ENCODE peak calls at places on chromosomes 5 and 9, in nine cellular contexts. J is hepatocyte, F is upper lobe of right lung, K is sigmoid colon, X is astrocyte, S is psoas muscle, O is adrenal gland, W is RWPE1, A is fibroblast of lung. L is an unnamed sample.

GRCh38 chr5:67543704-67544103 is 347.1 kb upstream of the CD180 start:
- DNase-seq in F (no peak), X (no peak), S (no peak), K (no peak), J (no peak), W (no peak), A (no peak), O (no peak), L (no peak)

GRCh38 chr9:131960805-131961495 is 118.7 kb downstream of the MED27 start:
- DNase-seq in F (no peak), W (peak), A (peak), K (no peak), O (no peak), X (peak), J (no peak), S (no peak), L (no peak)

GRCh38 chr9:76761448-76761847 is 2.8 kb upstream of the PCA3 start:
- DNase-seq in W (peak), X (no peak), K (no peak), S (no peak), O (no peak), A (no peak), J (no peak), F (no peak), L (no peak)

GRCh38 chr5:45260292-45260691 is 435.9 kb downstream of the HCN1 start:
- DNase-seq in K (no peak), X (no peak), O (no peak), A (no peak), W (no peak), S (no peak), F (no peak), J (no peak), L (no peak)

GRCh38 chr9:98045234-98046160 is 11.0 kb upstream of the NANS start:
- DNase-seq in K (no peak), A (no peak), O (no peak), F (no peak), W (no peak), X (no peak), J (no peak), S (no peak), L (no peak)

GRCh38 chr9:107637421-107638420 is 148.2 kb upstream of the KLF4 start:
- DNase-seq in O (peak), J (peak), A (peak), K (peak), X (peak), F (peak), S (peak), W (peak), L (peak)

GRCh38 chr9:91647371-91647770 is 223.7 kb upstream of the NFIL3 start:
- DNase-seq in S (no peak), F (no peak), W (no peak), J (no peak), O (no peak), X (no peak), A (no peak), K (no peak), L (no peak)

GRCh38 chr5:131974956-131975726 is 29.7 kb upstream of the MEIKIN start:
- DNase-seq in W (no peak), S (no peak), F (peak), A (no peak), K (no peak), O (no peak), J (no peak), X (no peak), L (no peak)

GRCh38 chr5:1568201-1568979 is 44.6 kb upstream of the LPCAT1 start:
- DNase-seq in O (peak), W (peak), K (peak), S (no peak), X (peak), A (peak), J (peak), F (no peak), L (no peak)

GRCh38 chr9:69157751-69158466 is 16.2 kb upstream of the TJP2 start:
- DNase-seq in S (no peak), A (peak), J (no peak), F (no peak), K (no peak), X (peak), W (peak), O (peak), L (no peak)

GRCh38 chr9:121609845-121610637 is 41.4 kb upstream of the DAB2IP start:
- DNase-seq in A (peak), W (peak), X (peak), O (peak), F (no peak), K (peak), S (peak), J (peak), L (peak)

GRCh38 chr5:149988126-149988525 is 12.3 kb downstream of the TIGD6 start:
- DNase-seq in X (no peak), K (no peak), F (no peak), S (no peak), W (no peak), A (no peak), O (no peak), J (no peak), L (no peak)

GRCh38 chr5:177553671-177554429 is 513 bp downstream of the FAM193B start:
- DNase-seq in J (peak), X (no peak), F (peak), O (peak), S (peak), W (peak), K (peak), A (no peak), L (peak)

GRCh38 chr9:125805057-125805456 is 57.9 kb downstream of the PBX3 start:
- DNase-seq in K (no peak), F (no peak), J (peak), X (peak), A (peak), S (no peak), O (no peak), W (no peak), L (no peak)

GRCh38 chr5:5359623-5360022 is 62.9 kb upstream of the ICE1 start:
- DNase-seq in K (no peak), J (no peak), A (no peak), X (no peak), W (no peak), S (no peak), O (no peak), F (no peak), L (no peak)

GRCh38 chr9:135732569-135733257 is 30.7 kb downstream of the KCNT1 start:
- DNase-seq in X (no peak), S (no peak), K (no peak), A (no peak), O (no peak), F (no peak), W (no peak), J (no peak), L (no peak)

GRCh38 chr5:149731332-149731616 is 1.2 kb downstream of the PPARGC1B start:
- DNase-seq in J (no peak), O (no peak), S (no peak), X (no peak), F (no peak), W (no peak), K (no peak), A (no peak), L (no peak)

GRCh38 chr5:152505442-152506042 is 100.5 kb upstream of the NMUR2 start:
- DNase-seq in J (peak), O (peak), A (peak), X (peak), S (no peak), K (no peak), W (peak), F (no peak), L (peak)

GRCh38 chr9:136847065-136847826 is 2.0 kb upstream of the PHPT1 start:
- DNase-seq in J (peak), W (peak), X (peak), F (peak), K (no peak), S (peak), O (peak), A (peak), L (peak)

GRCh38 chr5:38616061-38616460 is 59.6 kb upstream of the LIFR start:
- DNase-seq in X (peak), S (no peak), K (no peak), F (no peak), J (no peak), W (no peak), O (no peak), A (peak), L (no peak)

GRCh38 chr5:173917788-173918786 is 29.9 kb downstream of the CPEB4 start:
- DNase-seq in X (peak), O (peak), A (peak), F (peak), S (peak), J (peak), W (peak), K (peak), L (peak)

GRCh38 chr5:74192606-74193299 is 447.8 kb downstream of the ENC1 start:
- DNase-seq in K (no peak), X (peak), J (peak), O (no peak), W (no peak), A (peak), S (no peak), F (no peak), L (no peak)

GRCh38 chr9:108241384-108241783 is 614.4 kb downstream of the ACTL7B start:
- DNase-seq in K (no peak), S (no peak), A (no peak), O (no peak), F (no peak), W (no peak), J (no peak), X (no peak), L (no peak)

GRCh38 chr9:120324996-120325642 is 254.8 kb downstream of the CDK5RAP2 start:
- DNase-seq in X (no peak), K (no peak), J (no peak), A (no peak), F (no peak), W (no peak), S (no peak), O (no peak), L (no peak)

GRCh38 chr9:128159073-128159783 is 837 bp upstream of the BBLN start:
- DNase-seq in X (no peak), W (no peak), J (no peak), K (no peak), A (no peak), S (peak), O (peak), F (no peak), L (no peak)

GRCh38 chr5:122007445-122008010 is 45.8 kb downstream of the SRFBP1 start:
- DNase-seq in X (no peak), A (no peak), W (no peak), S (no peak), J (no peak), K (no peak), O (no peak), F (no peak), L (no peak)

GRCh38 chr5:176614805-176615478 is 5.0 kb upstream of the GPRIN1 start:
- DNase-seq in W (peak), A (peak), X (peak), J (no peak), O (peak), S (no peak), F (no peak), K (no peak), L (no peak)

GRCh38 chr5:74510476-74510875 is 130.1 kb downstream of the ENC1 start:
- DNase-seq in O (no peak), A (no peak), W (no peak), J (no peak), K (no peak), F (no peak), S (no peak), X (no peak), L (no peak)

GRCh38 chr5:134242146-134242545 is 16.3 kb upstream of the PPP2CA start:
- DNase-seq in S (peak), A (peak), K (peak), W (no peak), F (no peak), X (peak), J (peak), O (no peak), L (no peak)

GRCh38 chr5:139867581-139867980 is 72.0 kb downstream of the PSD2 start:
- DNase-seq in A (no peak), S (no peak), K (no peak), O (no peak), J (no peak), X (no peak), W (no peak), F (no peak), L (no peak)

GRCh38 chr5:139870677-139871076 is 75.1 kb downstream of the PSD2 start:
- DNase-seq in O (no peak), W (no peak), K (no peak), F (no peak), J (no peak), X (no peak), A (no peak), S (peak), L (no peak)

GRCh38 chr5:139867109-139867508 is 71.5 kb downstream of the PSD2 start:
- DNase-seq in A (no peak), O (no peak), W (no peak), K (no peak), J (no peak), S (peak), X (no peak), F (no peak), L (no peak)

GRCh38 chr5:139871624-139872023 is 76.0 kb downstream of the PSD2 start:
- DNase-seq in K (no peak), O (no peak), A (no peak), J (no peak), F (no peak), S (peak), W (no peak), X (no peak), L (no peak)

DNA sequence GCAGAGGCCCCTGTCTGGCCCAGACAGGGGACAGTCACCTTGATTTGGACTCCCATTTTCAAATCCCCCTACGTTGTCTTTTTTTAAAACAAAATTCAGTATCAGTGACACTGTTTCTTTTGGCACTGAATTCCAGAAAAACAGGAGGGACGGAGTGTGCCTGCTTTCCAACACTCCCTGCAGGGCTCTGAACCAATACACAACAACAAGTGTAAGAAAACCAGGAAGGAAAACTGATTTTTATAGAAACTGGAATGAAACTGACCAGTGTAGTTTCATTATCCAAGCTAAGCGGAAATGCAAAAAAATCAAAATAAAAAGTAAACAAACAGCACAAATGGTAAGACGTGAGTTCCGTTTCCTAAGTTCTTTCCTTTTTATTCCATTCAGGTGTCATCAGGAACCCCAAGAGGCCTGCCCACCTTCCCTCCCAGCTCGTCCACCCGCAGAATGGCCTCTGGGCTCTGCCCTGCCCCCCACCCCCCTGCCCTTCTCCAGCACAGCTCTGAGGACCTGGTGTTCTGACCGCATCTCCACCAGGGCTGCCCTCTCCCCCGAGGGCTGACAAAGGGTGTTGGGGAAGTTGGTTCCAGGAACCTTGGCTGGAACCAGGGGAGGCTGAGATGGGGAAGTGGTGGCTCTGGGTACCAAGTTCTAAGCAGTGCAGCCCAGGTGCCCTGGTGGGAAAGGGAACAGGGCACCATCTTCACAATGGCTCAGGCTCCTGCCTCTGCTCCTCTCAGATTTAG is 73.6 kb downstream of the PSD2 start:
- DNase-seq in X (no peak), J (no peak), W (no peak), S (peak), F (no peak), A (no peak), K (no peak), O (no peak), L (no peak)
- H3K27ac ChIP-seq in X (no peak), J (no peak), W (no peak), S (no peak), F (no peak), A (no peak), K (no peak), O (no peak), L (no peak)

DNA sequence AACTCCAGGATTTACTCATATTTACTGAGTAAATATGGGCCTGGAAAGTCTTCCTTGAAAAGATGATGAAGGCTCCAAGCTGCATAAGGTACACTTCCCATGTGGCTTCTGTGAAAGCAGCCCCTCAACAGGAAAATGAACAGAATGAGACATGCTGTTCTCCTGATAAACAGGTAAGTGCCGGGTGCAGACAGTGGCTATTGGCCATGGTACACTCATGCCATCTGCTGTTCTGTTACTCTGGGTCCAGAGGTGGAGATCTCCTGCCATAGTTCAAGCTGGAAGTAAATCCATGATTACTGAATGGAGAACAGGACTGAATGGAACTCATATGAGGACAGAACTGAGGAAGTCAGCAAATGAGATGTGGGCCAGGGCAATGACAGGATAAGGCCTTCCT is 103.6 kb downstream of the SLIT3 start:
- DNase-seq in S (no peak), A (no peak), J (peak), X (no peak), K (no peak), O (peak), F (no peak), W (peak), L (peak)
- TF ChIP-seq CTCF in S (no peak), A (no peak), J (peak), X (no peak), K (no peak), O (peak), F (peak), W (no peak), L (no peak)

GRCh38 chr5:16510123-16510522 is 44.5 kb upstream of the ZNF622 start:
- DNase-seq in J (no peak), S (no peak), A (no peak), X (no peak), K (no peak), F (no peak), O (no peak), W (no peak), L (no peak)
- H3K27ac ChIP-seq in J (no peak), S (peak), A (no peak), X (no peak), K (no peak), F (peak), O (no peak), W (peak), L (no peak)

GRCh38 chr5:84080908-84081307 is 303.8 kb downstream of the EDIL3 start:
- DNase-seq in J (no peak), W (no peak), K (no peak), F (no peak), O (no peak), A (no peak), S (no peak), X (no peak), L (no peak)
- TF ChIP-seq CTCF in J (no peak), W (no peak), K (no peak), F (no peak), O (no peak), A (no peak), S (no peak), X (no peak), L (no peak)

GRCh38 chr9:15355669-15356068 is 48.7 kb upstream of the TTC39B start:
- DNase-seq in X (no peak), O (no peak), K (no peak), S (no peak), J (no peak), A (no peak), F (no peak), W (no peak), L (no peak)

GRCh38 chr9:15354713-15355112 is 47.7 kb upstream of the TTC39B start:
- DNase-seq in X (no peak), W (no peak), A (no peak), O (no peak), F (no peak), J (no peak), S (no peak), K (no peak), L (no peak)

GRCh38 chr9:15357050-15357653 is 50.1 kb upstream of the TTC39B start:
- DNase-seq in J (peak), F (peak), O (no peak), A (no peak), S (no peak), W (no peak), K (no peak), X (no peak), L (peak)

GRCh38 chr9:15352301-15352700 is 45.3 kb upstream of the TTC39B start:
- DNase-seq in X (no peak), F (no peak), W (no peak), O (no peak), S (no peak), K (no peak), A (no peak), J (no peak), L (no peak)

DNA sequence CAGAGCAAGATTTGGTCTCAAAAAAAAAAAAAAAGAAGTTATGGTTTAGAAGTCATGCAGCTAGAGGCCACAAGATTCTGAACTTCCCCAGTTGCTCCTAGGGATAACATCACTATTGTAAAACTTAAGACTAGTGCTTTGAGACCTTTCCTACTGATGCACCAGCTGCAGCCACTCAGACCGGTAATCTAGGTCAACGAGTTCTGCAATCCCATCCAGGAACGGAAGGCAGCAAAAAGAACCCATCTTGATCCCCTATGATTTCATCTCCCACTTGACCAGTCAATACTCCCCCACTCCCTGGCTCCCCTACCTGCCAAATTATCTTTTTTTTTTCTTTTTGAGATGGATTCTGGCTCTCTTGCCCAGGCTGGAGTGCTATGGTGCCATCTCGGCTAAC is 46.9 kb upstream of the TTC39B start:
- DNase-seq in W (no peak), J (no peak), K (peak), S (no peak), O (no peak), X (no peak), A (no peak), F (no peak), L (no peak)
- H3K27ac ChIP-seq in W (no peak), J (no peak), K (no peak), S (no peak), O (no peak), X (no peak), A (no peak), F (no peak), L (no peak)

GRCh38 chr5:55993628-55994501 is 898 bp downstream of the IL6ST start:
- DNase-seq in W (no peak), K (no peak), S (no peak), X (no peak), F (no peak), J (no peak), O (no peak), A (no peak), L (no peak)

GRCh38 chr5:55994998-55995914 is 493 bp upstream of the IL6ST start:
- DNase-seq in A (peak), O (peak), S (peak), F (peak), W (peak), J (peak), K (peak), X (peak), L (peak)

GRCh38 chr5:56002303-56002702 is 7.5 kb upstream of the IL6ST start:
- DNase-seq in J (no peak), O (no peak), A (no peak), S (no peak), F (no peak), K (no peak), X (no peak), W (no peak), L (no peak)

GRCh38 chr5:55994502-55994997 is at the start of gene IL6ST:
- DNase-seq in X (peak), S (no peak), J (peak), A (peak), F (no peak), W (peak), K (no peak), O (peak), L (peak)

DNA sequence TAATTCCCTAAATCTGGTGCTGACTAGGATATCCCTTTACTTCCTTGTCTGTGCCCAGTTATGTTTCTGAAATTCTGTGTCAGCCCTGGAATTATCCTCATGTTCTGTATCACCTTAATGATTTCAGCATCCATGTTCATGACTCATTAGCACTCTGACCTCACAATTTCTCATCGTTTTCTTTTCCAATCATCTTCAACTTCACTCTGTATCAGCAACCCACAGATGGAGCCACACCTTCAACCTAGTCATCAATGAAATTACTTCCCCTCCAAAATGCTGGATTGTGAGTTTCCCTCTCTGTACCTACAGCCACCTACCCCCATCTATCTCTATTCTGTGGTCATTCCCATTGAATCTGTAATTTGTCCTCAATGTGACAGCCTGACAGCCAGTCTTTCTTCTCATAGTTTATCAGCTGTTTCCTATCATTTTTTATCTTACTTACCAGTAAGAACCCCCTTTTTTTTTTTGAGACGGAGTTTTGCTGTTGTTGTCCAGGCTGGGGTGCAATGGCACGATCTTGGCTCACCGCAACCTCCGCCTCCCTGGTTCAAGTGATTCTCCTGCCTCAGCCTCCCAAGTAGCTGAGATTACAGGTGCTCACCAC is 3.1 kb upstream of the IL6ST start:
- DNase-seq in J (peak), S (no peak), X (peak), W (peak), K (no peak), O (no peak), F (no peak), A (peak), L (no peak)
- TF ChIP-seq CTCF in J (no peak), S (no peak), X (no peak), W (no peak), K (no peak), O (no peak), F (no peak), A (no peak), L (no peak)

L was measured in stomach.